ENCODE peak calls at places on chromosomes 3 and 15, in eight cellular contexts. K, Q, Z, Y, A, V, O and P are unnamed samples.

GRCh38 chr15:73926191-73927002 is at the start of gene LOXL1:
- DNase-seq in K (peak; percentile 93), Q (peak; percentile 94), A (no peak), O (peak; percentile 65), Z (peak; percentile 61), V (no peak), Y (no peak), P (no peak)

GRCh38 chr3:40718209-40718608 is 193.4 kb downstream of the ZNF621 start:
- DNase-seq in A (no peak), K (no peak), V (no peak), Q (peak; percentile 16), Z (no peak), Y (no peak), O (no peak), P (no peak)

GRCh38 chr3:40847571-40847992 is 322.8 kb downstream of the ZNF621 start:
- DNase-seq in Z (no peak), O (no peak), Y (no peak), K (peak; percentile 67), V (no peak), Q (peak; percentile 98), A (peak; percentile 26), P (no peak)

GRCh38 chr15:51046799-51047449 is 47.8 kb downstream of the TNFAIP8L3 start:
- DNase-seq in O (no peak), V (no peak), Q (no peak), K (peak; percentile 57), Y (no peak), Z (no peak), A (no peak), P (no peak)

GRCh38 chr3:180911876-180912303 is 580 bp upstream of the FXR1 start:
- DNase-seq in Y (no peak), A (no peak), V (no peak), K (no peak), Q (no peak), Z (no peak), O (no peak), P (no peak)

GRCh38 chr3:135440233-135440632 is 525.3 kb upstream of the PPP2R3A start:
- DNase-seq in O (no peak), K (no peak), Y (no peak), Z (no peak), A (no peak), Q (no peak), V (no peak), P (no peak)

GRCh38 chr3:168058482-168058881 is 37.2 kb downstream of the GOLIM4 start:
- DNase-seq in O (no peak), K (no peak), Q (no peak), A (no peak), Y (no peak), V (no peak), Z (no peak), P (no peak)

GRCh38 chr15:70091649-70092461 is 5.9 kb downstream of the TLE3 start:
- DNase-seq in A (no peak), Z (no peak), V (no peak), K (peak; percentile 28), O (peak; percentile 69), Q (no peak), Y (no peak), P (no peak)

GRCh38 chr15:75745305-75745704 is 32.7 kb upstream of the CSPG4 start:
- DNase-seq in A (no peak), O (no peak), Z (no peak), Y (no peak), Q (no peak), K (no peak), V (no peak), P (no peak)

GRCh38 chr3:196603683-196604082 is 35.2 kb downstream of the FBXO45 start:
- DNase-seq in Y (no peak), Q (peak; percentile 32), Z (no peak), O (no peak), A (no peak), K (no peak), V (no peak), P (no peak)

GRCh38 chr3:40185029-40185695 is 124.3 kb upstream of the EIF1B start:
- DNase-seq in O (no peak), Q (no peak), V (no peak), K (no peak), A (no peak), Z (no peak), Y (no peak), P (peak; percentile 42)